ENCODE peak calls at places on chromosomes 7 and 10, in ten cellular contexts. O, F, Q, G, S, W, P, T, N and V are unnamed samples.

GRCh38 chr7:143351060-143351459 is 11.5 kb downstream of the FAM131B start:
- DNase-seq in F (no peak), T (no peak), N (no peak), Q (no peak), S (no peak), O (no peak), P (no peak), G (no peak), W (no peak), V (no peak)

GRCh38 chr10:69179089-69179742 is 818 bp upstream of the SUPV3L1 start:
- DNase-seq in N (no peak), F (no peak), P (no peak), T (no peak), Q (peak), S (no peak), W (peak), O (no peak), G (no peak), V (no peak)

GRCh38 chr7:43785425-43785824 is 26.9 kb downstream of the BLVRA start:
- DNase-seq in T (no peak), O (no peak), G (peak), Q (no peak), F (peak), W (no peak), N (peak), S (peak), P (no peak), V (peak)

GRCh38 chr7:18086165-18087030 is 58.8 kb upstream of the PRPS1L1 start:
- DNase-seq in T (no peak), G (no peak), N (peak), Q (no peak), O (no peak), S (peak), W (peak), P (peak), F (no peak), V (no peak)

GRCh38 chr7:75734586-75735047 is 4.1 kb downstream of the HIP1 start:
- DNase-seq in S (no peak), T (no peak), Q (no peak), G (no peak), F (peak), W (no peak), O (no peak), N (no peak), P (no peak), V (no peak)

GRCh38 chr7:93055543-93056107 is 62.2 kb downstream of the SAMD9 start:
- DNase-seq in W (no peak), N (no peak), F (no peak), O (no peak), P (peak), S (peak), Q (no peak), T (no peak), G (no peak), V (no peak)

GRCh38 chr10:10362780-10363179 is 654.9 kb upstream of the CELF2 start:
- DNase-seq in S (no peak), P (no peak), Q (no peak), O (no peak), T (no peak), W (no peak), N (no peak), F (no peak), G (no peak), V (no peak)

GRCh38 chr10:132094581-132095234 is 29.0 kb downstream of the JAKMIP3 start:
- DNase-seq in Q (no peak), P (no peak), G (no peak), W (no peak), S (peak), T (peak), F (no peak), N (peak), O (peak), V (no peak)

GRCh38 chr10:98407017-98407743 is 7.8 kb downstream of the PYROXD2 start:
- DNase-seq in P (no peak), S (no peak), W (no peak), F (no peak), Q (no peak), N (no peak), G (no peak), O (peak), T (no peak), V (no peak)

GRCh38 chr10:4353964-4354363 is 472.0 kb upstream of the AKR1E2 start:
- DNase-seq in G (no peak), T (no peak), S (peak), Q (no peak), P (peak), N (no peak), F (peak), O (no peak), W (no peak), V (peak)

GRCh38 chr7:100157334-100158228 is 942 bp downstream of the TRAPPC14 start:
- DNase-seq in Q (no peak), N (peak), S (peak), W (peak), T (no peak), G (no peak), F (no peak), P (no peak), O (no peak), V (peak)

GRCh38 chr10:569961-570630 is 119.4 kb downstream of the DIP2C start:
- DNase-seq in O (no peak), G (no peak), N (no peak), S (no peak), T (no peak), P (no peak), W (no peak), F (no peak), Q (no peak), V (no peak)

GRCh38 chr10:571643-572042 is 117.8 kb downstream of the DIP2C start:
- DNase-seq in T (peak), Q (no peak), G (no peak), S (no peak), W (no peak), P (no peak), N (no peak), F (no peak), O (no peak), V (no peak)

GRCh38 chr10:572696-573095 is 116.8 kb downstream of the DIP2C start:
- DNase-seq in F (no peak), N (no peak), S (no peak), G (no peak), W (no peak), Q (no peak), O (no peak), P (no peak), T (peak), V (no peak)

GRCh38 chr10:572066-572465 is 117.4 kb downstream of the DIP2C start:
- DNase-seq in Q (no peak), F (no peak), S (no peak), P (no peak), G (no peak), O (no peak), T (peak), W (no peak), N (no peak), V (no peak)

GRCh38 chr10:570631-571565 is 118.6 kb downstream of the DIP2C start:
- DNase-seq in P (no peak), Q (no peak), S (no peak), N (no peak), G (no peak), W (no peak), F (no peak), O (no peak), T (peak), V (no peak)
- H3K4me3 ChIP-seq in P (no peak), Q (no peak), S (no peak), N (no peak), G (no peak), W (no peak), F (no peak), O (no peak), T (peak), V (no peak)

DNA sequence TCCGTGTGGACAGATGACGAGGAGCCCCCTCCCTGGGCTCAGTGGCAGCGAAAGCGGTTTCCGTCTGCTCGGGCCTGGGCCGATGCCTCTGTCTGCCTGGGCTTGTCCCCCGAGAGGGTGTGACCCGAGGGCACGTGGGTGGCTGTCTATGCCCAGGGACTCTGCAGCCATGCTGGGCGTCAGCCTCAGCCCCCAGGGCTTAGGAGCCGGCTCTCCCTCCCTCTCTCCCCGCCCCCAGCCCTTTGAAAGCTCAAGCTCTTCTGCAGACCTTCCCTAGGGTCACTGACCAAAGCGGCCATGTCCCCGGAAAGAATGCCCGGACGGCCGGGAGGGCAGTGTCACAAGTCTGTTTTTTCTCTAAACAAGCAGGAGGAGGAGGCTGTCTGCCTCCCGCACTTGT is 7.1 kb downstream of the MICALL2 start:
- DNase-seq in T (no peak), N (no peak), Q (no peak), S (no peak), P (no peak), O (no peak), W (no peak), F (no peak), G (no peak), V (no peak)
- TF ChIP-seq CTCF in T (no peak), N (no peak), Q (no peak), S (no peak), P (no peak), O (no peak), W (no peak), F (no peak), G (no peak), V (no peak)

DNA sequence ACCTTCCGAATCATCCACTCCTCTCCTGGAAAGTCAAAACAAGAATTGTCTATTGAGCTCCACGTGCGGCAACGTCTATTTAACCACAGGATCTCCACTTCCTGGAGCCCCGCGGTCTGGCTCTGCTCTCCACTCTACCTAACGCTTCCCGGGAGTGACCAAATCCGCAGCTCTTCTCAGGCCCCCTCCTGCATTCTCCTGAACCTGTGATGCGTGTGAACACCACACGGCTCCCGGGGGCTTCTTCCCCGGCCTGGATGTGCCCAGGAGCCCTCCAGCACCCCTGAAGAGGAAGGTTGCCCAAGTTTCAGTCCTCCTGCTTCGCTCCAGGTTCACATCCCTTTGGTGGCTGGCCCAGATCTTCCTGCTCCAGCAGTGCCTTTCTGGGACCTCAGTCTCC is 7.2 kb downstream of the ZNF467 start:
- DNase-seq in Q (no peak), O (no peak), F (no peak), G (no peak), N (no peak), S (no peak), P (no peak), T (no peak), W (no peak), V (no peak)
- H3K4me3 ChIP-seq in Q (no peak), O (no peak), F (no peak), G (no peak), N (no peak), S (no peak), P (no peak), T (no peak), W (no peak), V (no peak)

GRCh38 chr7:21722371-21722770 is 179.5 kb downstream of the DNAH11 start:
- DNase-seq in O (no peak), W (no peak), P (no peak), T (no peak), G (no peak), N (no peak), F (no peak), Q (no peak), S (no peak), V (no peak)
- TF ChIP-seq CTCF in O (no peak), W (no peak), P (peak), T (no peak), G (no peak), N (peak), F (peak), Q (no peak), S (peak), V (peak)